ENCODE peak calls at places on chromosome 7, in nine cellular contexts. One of them, this sample, is unnamed.

GRCh38 chr7:22108151-22108845 is 162.6 kb upstream of the CDCA7L start:
- DNase-seq in central memory CD4-positive, alpha-beta T cell: no peak
- DNase-seq in GM12865: no peak
- DNase-seq in adrenal gland: no peak
- DNase-seq in NCI-H1092 treated with DMSO at 0.1 percent for 48 hours: no peak
- DNase-seq in GF-D8: no peak
- DNase-seq in HEK293T: no peak
- DNase-seq in Kasumi-1: no peak
- DNase-seq in Caki2: no peak
- DNase-seq in this sample: no peak

GRCh38 chr7:36096460-36097095 is 56.5 kb upstream of the EEPD1 start:
- DNase-seq in GF-D8: no peak
- DNase-seq in Caki2: no peak
- DNase-seq in central memory CD4-positive, alpha-beta T cell: no peak
- DNase-seq in adrenal gland: no peak
- DNase-seq in GM12865: no peak
- DNase-seq in HEK293T: no peak
- DNase-seq in Kasumi-1: no peak
- DNase-seq in NCI-H1092 treated with DMSO at 0.1 percent for 48 hours: no peak
- DNase-seq in this sample: no peak

GRCh38 chr7:12881712-12882111 is 194.3 kb downstream of the ARL4A start:
- DNase-seq in adrenal gland: no peak
- DNase-seq in Caki2: no peak
- DNase-seq in central memory CD4-positive, alpha-beta T cell: no peak
- DNase-seq in GF-D8: no peak
- DNase-seq in Kasumi-1: no peak
- DNase-seq in HEK293T: no peak
- DNase-seq in GM12865: no peak
- DNase-seq in NCI-H1092 treated with DMSO at 0.1 percent for 48 hours: no peak
- DNase-seq in this sample: no peak

GRCh38 chr7:12111461-12112405 is 99.4 kb upstream of the TMEM106B start:
- DNase-seq in adrenal gland: peak; percentile 43
- DNase-seq in Kasumi-1: no peak
- DNase-seq in GF-D8: no peak
- DNase-seq in central memory CD4-positive, alpha-beta T cell: peak; percentile 11
- DNase-seq in HEK293T: no peak
- DNase-seq in GM12865: no peak
- DNase-seq in Caki2: peak; percentile 59
- DNase-seq in NCI-H1092 treated with DMSO at 0.1 percent for 48 hours: peak; percentile 76
- DNase-seq in this sample: no peak

GRCh38 chr7:99440195-99440594 is 1.5 kb downstream of the CPSF4 start:
- DNase-seq in NCI-H1092 treated with DMSO at 0.1 percent for 48 hours: no peak
- DNase-seq in central memory CD4-positive, alpha-beta T cell: no peak
- DNase-seq in Kasumi-1: no peak
- DNase-seq in Caki2: no peak
- DNase-seq in GF-D8: no peak
- DNase-seq in GM12865: no peak
- DNase-seq in HEK293T: no peak
- DNase-seq in adrenal gland: no peak
- DNase-seq in this sample: no peak

GRCh38 chr7:10022957-10023356 is 950.7 kb upstream of the PHF14 start:
- DNase-seq in Caki2: peak; percentile 12
- DNase-seq in NCI-H1092 treated with DMSO at 0.1 percent for 48 hours: peak; percentile 34
- DNase-seq in adrenal gland: no peak
- DNase-seq in GF-D8: no peak
- DNase-seq in GM12865: no peak
- DNase-seq in Kasumi-1: no peak
- DNase-seq in HEK293T: peak; percentile 6
- DNase-seq in central memory CD4-positive, alpha-beta T cell: no peak
- DNase-seq in this sample: no peak

GRCh38 chr7:4472739-4473138 is 209.4 kb upstream of the FOXK1 start:
- DNase-seq in central memory CD4-positive, alpha-beta T cell: no peak
- DNase-seq in GF-D8: no peak
- DNase-seq in HEK293T: no peak
- DNase-seq in adrenal gland: no peak
- DNase-seq in GM12865: no peak
- DNase-seq in NCI-H1092 treated with DMSO at 0.1 percent for 48 hours: peak; percentile 57
- DNase-seq in Caki2: no peak
- DNase-seq in Kasumi-1: no peak
- DNase-seq in this sample: no peak

GRCh38 chr7:41261081-41261480 is 441.8 kb downstream of the INHBA start:
- DNase-seq in GM12865: no peak
- DNase-seq in HEK293T: no peak
- DNase-seq in central memory CD4-positive, alpha-beta T cell: no peak
- DNase-seq in adrenal gland: no peak
- DNase-seq in Caki2: no peak
- DNase-seq in NCI-H1092 treated with DMSO at 0.1 percent for 48 hours: no peak
- DNase-seq in Kasumi-1: no peak
- DNase-seq in GF-D8: no peak
- DNase-seq in this sample: no peak

GRCh38 chr7:1365846-1366245 is 93.4 kb downstream of the MICALL2 start:
- DNase-seq in central memory CD4-positive, alpha-beta T cell: no peak
- DNase-seq in HEK293T: no peak
- DNase-seq in adrenal gland: no peak
- DNase-seq in GF-D8: no peak
- DNase-seq in GM12865: no peak
- DNase-seq in Kasumi-1: no peak
- DNase-seq in Caki2: no peak
- DNase-seq in NCI-H1092 treated with DMSO at 0.1 percent for 48 hours: no peak
- DNase-seq in this sample: no peak

GRCh38 chr7:80186721-80187120 is 52.1 kb downstream of the GNAI1 start:
- DNase-seq in GM12865: no peak
- DNase-seq in central memory CD4-positive, alpha-beta T cell: no peak
- DNase-seq in GF-D8: no peak
- DNase-seq in HEK293T: no peak
- DNase-seq in NCI-H1092 treated with DMSO at 0.1 percent for 48 hours: peak; percentile 11
- DNase-seq in adrenal gland: no peak
- DNase-seq in Caki2: peak; percentile 76
- DNase-seq in Kasumi-1: no peak
- DNase-seq in this sample: no peak

GRCh38 chr7:47846117-47846836 is 102.0 kb downstream of the PKD1L1 start:
- DNase-seq in Kasumi-1: no peak
- DNase-seq in NCI-H1092 treated with DMSO at 0.1 percent for 48 hours: no peak
- DNase-seq in HEK293T: no peak
- DNase-seq in central memory CD4-positive, alpha-beta T cell: no peak
- DNase-seq in GF-D8: no peak
- DNase-seq in adrenal gland: no peak
- DNase-seq in Caki2: peak; percentile 7
- DNase-seq in GM12865: no peak
- DNase-seq in this sample: no peak

GRCh38 chr7:62361-63116 is 129.8 kb upstream of the FAM20C start:
- DNase-seq in GF-D8: no peak
- DNase-seq in NCI-H1092 treated with DMSO at 0.1 percent for 48 hours: no peak
- DNase-seq in central memory CD4-positive, alpha-beta T cell: no peak
- DNase-seq in Caki2: no peak
- DNase-seq in Kasumi-1: no peak
- DNase-seq in GM12865: no peak
- DNase-seq in adrenal gland: no peak
- DNase-seq in HEK293T: no peak
- DNase-seq in this sample: no peak

GRCh38 chr7:144842377-144842851 is 6.6 kb upstream of the TPK1 start:
- DNase-seq in GM12865: peak; percentile 66
- DNase-seq in HEK293T: no peak
- DNase-seq in central memory CD4-positive, alpha-beta T cell: no peak
- DNase-seq in GF-D8: peak; percentile 96
- DNase-seq in Kasumi-1: peak; percentile 40
- DNase-seq in NCI-H1092 treated with DMSO at 0.1 percent for 48 hours: no peak
- DNase-seq in adrenal gland: peak; percentile 29
- DNase-seq in Caki2: peak; percentile 62
- DNase-seq in this sample: no peak

GRCh38 chr7:4681922-4682620 is at the start of gene FOXK1:
- DNase-seq in Kasumi-1: peak; percentile 26
- DNase-seq in adrenal gland: peak; percentile 78
- DNase-seq in GF-D8: peak; percentile 54
- DNase-seq in NCI-H1092 treated with DMSO at 0.1 percent for 48 hours: peak; percentile 76
- DNase-seq in HEK293T: peak; percentile 90
- DNase-seq in GM12865: peak; percentile 89
- DNase-seq in central memory CD4-positive, alpha-beta T cell: peak; percentile 75
- DNase-seq in Caki2: peak; percentile 48
- DNase-seq in this sample: peak; percentile 71

GRCh38 chr7:44580945-44581344 is 1.1 kb downstream of the TMED4 start:
- DNase-seq in adrenal gland: peak; percentile 33
- DNase-seq in Caki2: peak; percentile 50
- DNase-seq in HEK293T: no peak
- DNase-seq in GF-D8: no peak
- DNase-seq in GM12865: no peak
- DNase-seq in central memory CD4-positive, alpha-beta T cell: no peak
- DNase-seq in NCI-H1092 treated with DMSO at 0.1 percent for 48 hours: no peak
- DNase-seq in Kasumi-1: no peak
- DNase-seq in this sample: no peak

GRCh38 chr7:135748770-135749169 is at the start of gene FAM180A:
- DNase-seq in HEK293T: no peak
- DNase-seq in central memory CD4-positive, alpha-beta T cell: no peak
- DNase-seq in adrenal gland: peak; percentile 11
- DNase-seq in GF-D8: no peak
- DNase-seq in Caki2: no peak
- DNase-seq in GM12865: no peak
- DNase-seq in NCI-H1092 treated with DMSO at 0.1 percent for 48 hours: no peak
- DNase-seq in Kasumi-1: no peak
- DNase-seq in this sample: no peak

GRCh38 chr7:102096706-102097427 is 189.8 kb upstream of the SH2B2 start:
- DNase-seq in adrenal gland: no peak
- DNase-seq in GM12865: no peak
- DNase-seq in Kasumi-1: no peak
- DNase-seq in central memory CD4-positive, alpha-beta T cell: no peak
- DNase-seq in HEK293T: no peak
- DNase-seq in NCI-H1092 treated with DMSO at 0.1 percent for 48 hours: no peak
- DNase-seq in GF-D8: no peak
- DNase-seq in Caki2: peak; percentile 8
- DNase-seq in this sample: no peak

GRCh38 chr7:55280031-55280454 is 85.1 kb upstream of the LANCL2 start:
- DNase-seq in Caki2: peak; percentile 54
- DNase-seq in adrenal gland: peak; percentile 72
- DNase-seq in Kasumi-1: peak; percentile 80
- DNase-seq in GM12865: peak; percentile 85
- DNase-seq in central memory CD4-positive, alpha-beta T cell: peak; percentile 28
- DNase-seq in GF-D8: peak; percentile 33
- DNase-seq in NCI-H1092 treated with DMSO at 0.1 percent for 48 hours: peak; percentile 82
- DNase-seq in HEK293T: peak; percentile 71
- DNase-seq in this sample: peak; percentile 31

GRCh38 chr7:152571031-152571430 is 104.9 kb downstream of the XRCC2 start:
- DNase-seq in NCI-H1092 treated with DMSO at 0.1 percent for 48 hours: peak; percentile 89
- DNase-seq in adrenal gland: no peak
- DNase-seq in HEK293T: no peak
- DNase-seq in central memory CD4-positive, alpha-beta T cell: no peak
- DNase-seq in Caki2: no peak
- DNase-seq in GF-D8: no peak
- DNase-seq in Kasumi-1: no peak
- DNase-seq in GM12865: no peak
- DNase-seq in this sample: no peak

GRCh38 chr7:70193514-70193913 is 595.2 kb downstream of the AUTS2 start:
- DNase-seq in central memory CD4-positive, alpha-beta T cell: peak; percentile 15
- DNase-seq in HEK293T: peak; percentile 18
- DNase-seq in adrenal gland: no peak
- DNase-seq in NCI-H1092 treated with DMSO at 0.1 percent for 48 hours: peak; percentile 80
- DNase-seq in GF-D8: no peak
- DNase-seq in GM12865: peak; percentile 39
- DNase-seq in Caki2: no peak
- DNase-seq in Kasumi-1: no peak
- DNase-seq in this sample: no peak

GRCh38 chr7:28807396-28807994 is 150.6 kb downstream of the TRIL start:
- DNase-seq in Kasumi-1: no peak
- DNase-seq in GM12865: no peak
- DNase-seq in HEK293T: no peak
- DNase-seq in adrenal gland: no peak
- DNase-seq in Caki2: no peak
- DNase-seq in NCI-H1092 treated with DMSO at 0.1 percent for 48 hours: no peak
- DNase-seq in central memory CD4-positive, alpha-beta T cell: no peak
- DNase-seq in GF-D8: no peak
- DNase-seq in this sample: no peak

GRCh38 chr7:153430931-153431330 is 621.3 kb upstream of the DPP6 start:
- DNase-seq in HEK293T: no peak
- DNase-seq in adrenal gland: no peak
- DNase-seq in Caki2: no peak
- DNase-seq in Kasumi-1: no peak
- DNase-seq in GF-D8: no peak
- DNase-seq in central memory CD4-positive, alpha-beta T cell: no peak
- DNase-seq in GM12865: no peak
- DNase-seq in NCI-H1092 treated with DMSO at 0.1 percent for 48 hours: no peak
- DNase-seq in this sample: no peak

GRCh38 chr7:2169923-2170575 is 62.7 kb downstream of the MAD1L1 start:
- DNase-seq in Caki2: no peak
- DNase-seq in GF-D8: no peak
- DNase-seq in GM12865: no peak
- DNase-seq in HEK293T: no peak
- DNase-seq in adrenal gland: no peak
- DNase-seq in Kasumi-1: no peak
- DNase-seq in central memory CD4-positive, alpha-beta T cell: no peak
- DNase-seq in NCI-H1092 treated with DMSO at 0.1 percent for 48 hours: no peak
- DNase-seq in this sample: no peak

GRCh38 chr7:135853008-135853407 is 104.4 kb upstream of the FAM180A start:
- DNase-seq in adrenal gland: no peak
- DNase-seq in Caki2: no peak
- DNase-seq in NCI-H1092 treated with DMSO at 0.1 percent for 48 hours: no peak
- DNase-seq in GM12865: no peak
- DNase-seq in GF-D8: no peak
- DNase-seq in HEK293T: no peak
- DNase-seq in central memory CD4-positive, alpha-beta T cell: no peak
- DNase-seq in Kasumi-1: no peak
- DNase-seq in this sample: no peak

GRCh38 chr7:106064836-106065559 is 47.1 kb downstream of the SYPL1 start:
- DNase-seq in GM12865: no peak
- DNase-seq in Kasumi-1: peak; percentile 14
- DNase-seq in adrenal gland: peak; percentile 98
- DNase-seq in NCI-H1092 treated with DMSO at 0.1 percent for 48 hours: peak; percentile 81
- DNase-seq in central memory CD4-positive, alpha-beta T cell: no peak
- DNase-seq in GF-D8: no peak
- DNase-seq in HEK293T: no peak
- DNase-seq in Caki2: peak; percentile 84
- DNase-seq in this sample: no peak

GRCh38 chr7:121504478-121504877 is 108.4 kb upstream of the FAM3C start:
- DNase-seq in central memory CD4-positive, alpha-beta T cell: no peak
- DNase-seq in Kasumi-1: no peak
- DNase-seq in HEK293T: no peak
- DNase-seq in NCI-H1092 treated with DMSO at 0.1 percent for 48 hours: no peak
- DNase-seq in GM12865: no peak
- DNase-seq in adrenal gland: peak; percentile 46
- DNase-seq in GF-D8: no peak
- DNase-seq in Caki2: peak; percentile 31
- DNase-seq in this sample: no peak

GRCh38 chr7:4830176-4830575 is 31.7 kb downstream of the PAPOLB start:
- DNase-seq in adrenal gland: peak; percentile 67
- DNase-seq in HEK293T: peak; percentile 72
- DNase-seq in NCI-H1092 treated with DMSO at 0.1 percent for 48 hours: peak; percentile 14
- DNase-seq in central memory CD4-positive, alpha-beta T cell: peak; percentile 26
- DNase-seq in GF-D8: no peak
- DNase-seq in Kasumi-1: peak; percentile 49
- DNase-seq in Caki2: peak; percentile 12
- DNase-seq in GM12865: peak; percentile 69
- DNase-seq in this sample: peak; percentile 19

GRCh38 chr7:131521651-131522163 is 34.7 kb downstream of the PODXL start:
- DNase-seq in adrenal gland: peak; percentile 69
- DNase-seq in Caki2: no peak
- DNase-seq in central memory CD4-positive, alpha-beta T cell: no peak
- DNase-seq in GM12865: no peak
- DNase-seq in GF-D8: no peak
- DNase-seq in HEK293T: no peak
- DNase-seq in Kasumi-1: no peak
- DNase-seq in NCI-H1092 treated with DMSO at 0.1 percent for 48 hours: no peak
- DNase-seq in this sample: no peak

GRCh38 chr7:86926732-86927131 is 132.7 kb downstream of the ELAPOR2 start:
- DNase-seq in GM12865: peak; percentile 73
- DNase-seq in NCI-H1092 treated with DMSO at 0.1 percent for 48 hours: peak; percentile 76
- DNase-seq in adrenal gland: peak; percentile 46
- DNase-seq in central memory CD4-positive, alpha-beta T cell: peak; percentile 43
- DNase-seq in GF-D8: no peak
- DNase-seq in Caki2: peak; percentile 33
- DNase-seq in Kasumi-1: peak; percentile 85
- DNase-seq in HEK293T: peak; percentile 51
- DNase-seq in this sample: peak; percentile 3

GRCh38 chr7:103832438-103832837 is 157.0 kb downstream of the RELN start:
- DNase-seq in GM12865: no peak
- DNase-seq in Kasumi-1: no peak
- DNase-seq in adrenal gland: no peak
- DNase-seq in Caki2: no peak
- DNase-seq in GF-D8: no peak
- DNase-seq in central memory CD4-positive, alpha-beta T cell: no peak
- DNase-seq in HEK293T: no peak
- DNase-seq in NCI-H1092 treated with DMSO at 0.1 percent for 48 hours: no peak
- DNase-seq in this sample: no peak

GRCh38 chr7:28323833-28324232 is 88.5 kb upstream of the CREB5 start:
- DNase-seq in GF-D8: no peak
- DNase-seq in HEK293T: no peak
- DNase-seq in Kasumi-1: no peak
- DNase-seq in Caki2: no peak
- DNase-seq in central memory CD4-positive, alpha-beta T cell: no peak
- DNase-seq in GM12865: no peak
- DNase-seq in NCI-H1092 treated with DMSO at 0.1 percent for 48 hours: no peak
- DNase-seq in adrenal gland: no peak
- DNase-seq in this sample: no peak